ENCODE peak calls at places on chromosomes 7 and 10, in ten cellular contexts. G is fibroblast of mammary gland; Z is NB4; X is stimulated activated CD4-positive, alpha-beta T cell treated with anti-CD3 and anti-CD28 coated beads, Interleukin-15, amount 100 ng/mL, for 24 hours; I is left ventricle myocardium superior; R is left cardiac atrium; Q is hippocampal formation; V is RKO; P is AG08395; C is right cardiac atrium. S is an unnamed sample.

GRCh38 chr10:86961481-86962091 is 3.2 kb downstream of the SNCG start:
- DNase-seq in G (peak; percentile 35), Z (no peak), X (no peak), I (no peak), R (no peak), Q (no peak), V (peak; percentile 80), P (no peak), C (no peak), S (peak; percentile 55)

GRCh38 chr10:43160919-43161251 is 22.6 kb downstream of the CSGALNACT2 start:
- DNase-seq in G (no peak), Z (no peak), X (no peak), I (no peak), R (no peak), Q (no peak), V (no peak), P (no peak), C (no peak), S (no peak)

GRCh38 chr10:124906551-124907001 is 35.3 kb upstream of the ZRANB1 start:
- DNase-seq in G (peak; percentile 90), Z (no peak), X (no peak), I (no peak), R (no peak), Q (no peak), V (peak; percentile 33), P (peak; percentile 77), C (no peak), S (peak; percentile 95)

GRCh38 chr10:71260622-71261325 is 48.4 kb downstream of the UNC5B start:
- DNase-seq in G (peak; percentile 92), Z (peak; percentile 90), X (no peak), I (peak; percentile 72), R (peak; percentile 71), Q (peak; percentile 48), V (peak; percentile 22), P (peak; percentile 87), C (peak; percentile 73), S (peak; percentile 96)

GRCh38 chr10:28280652-28281051 is 22.2 kb downstream of the MPP7 start:
- DNase-seq in G (no peak), Z (no peak), X (no peak), I (no peak), R (no peak), Q (no peak), V (no peak), P (peak; percentile 28), C (no peak), S (peak; percentile 51)

GRCh38 chr10:113666682-113667252 is 2.9 kb upstream of the NRAP start:
- DNase-seq in G (peak; percentile 33), Z (peak; percentile 88), X (no peak), I (no peak), R (no peak), Q (no peak), V (no peak), P (no peak), C (no peak), S (peak; percentile 60)

GRCh38 chr10:72665925-72666324 is 26.0 kb upstream of the MCU start:
- DNase-seq in G (peak; percentile 71), Z (no peak), X (no peak), I (no peak), R (no peak), Q (no peak), V (peak; percentile 41), P (peak; percentile 39), C (no peak), S (peak; percentile 51)

GRCh38 chr7:4791738-4792536 is 16.5 kb downstream of the AP5Z1 start:
- DNase-seq in G (peak; percentile 48), Z (peak; percentile 50), X (peak; percentile 85), I (peak; percentile 87), R (peak; percentile 72), Q (peak; percentile 62), V (no peak), P (peak; percentile 86), C (peak; percentile 73), S (peak; percentile 15)

GRCh38 chr7:27453702-27454405 is 208.8 kb downstream of the HIBADH start:
- DNase-seq in G (peak; percentile 84), Z (peak; percentile 64), X (no peak), I (no peak), R (no peak), Q (no peak), V (peak; percentile 25), P (no peak), C (no peak), S (peak; percentile 89)

GRCh38 chr7:33076737-33077136 is 14.2 kb upstream of the NT5C3A start:
- DNase-seq in G (no peak), Z (no peak), X (no peak), I (no peak), R (no peak), Q (no peak), V (no peak), P (no peak), C (no peak), S (no peak)

GRCh38 chr7:22150221-22150620 is 204.5 kb upstream of the CDCA7L start:
- DNase-seq in G (peak; percentile 41), Z (no peak), X (no peak), I (no peak), R (no peak), Q (no peak), V (no peak), P (no peak), C (no peak), S (peak; percentile 13)

GRCh38 chr7:70313251-70313650 is 715.0 kb downstream of the AUTS2 start:
- DNase-seq in G (no peak), Z (no peak), X (no peak), I (no peak), R (no peak), Q (no peak), V (no peak), P (no peak), C (no peak), S (no peak)